ENCODE peak calls at places on chromosomes 3 and 15, in ten cellular contexts. Z, J, R, I, T, E, B, P, W and C are unnamed samples. For H3K4me1, the result is how much of the 10 kb centered on the place peaks cover.

GRCh38 chr15:85756411-85757072 is 38.2 kb downstream of the KLHL25 start:
- DNase-seq in Z (peak), J (no peak), R (peak), I (no peak), T (no peak), E (no peak), B (no peak), P (no peak), W (no peak), C (no peak)

GRCh38 chr15:48748535-48748934 is 62.3 kb downstream of the CEP152 start:
- DNase-seq in Z (no peak), J (no peak), R (no peak), I (no peak), T (peak), E (no peak), B (no peak), P (no peak), W (no peak), C (no peak)

GRCh38 chr3:183489455-183490210 is 61.2 kb upstream of the MCF2L2 start:
- DNase-seq in Z (no peak), J (no peak), R (no peak), I (no peak), T (peak), E (no peak), B (no peak), P (no peak), W (no peak), C (no peak)

GRCh38 chr3:64207289-64208086 is 17.8 kb downstream of the PRICKLE2 start:
- DNase-seq in Z (peak), J (no peak), R (no peak), I (no peak), T (peak), E (no peak), B (no peak), P (no peak), W (no peak), C (no peak)

GRCh38 chr15:52481915-52482314 is 46.8 kb downstream of the MYO5A start:
- DNase-seq in Z (no peak), J (no peak), R (no peak), I (no peak), T (peak), E (no peak), B (no peak), P (no peak), W (no peak), C (no peak)

GRCh38 chr3:51343918-51344687 is 41.0 kb upstream of the MANF start:
- DNase-seq in Z (no peak), J (no peak), R (no peak), I (peak), T (peak), E (no peak), B (peak), P (peak), W (no peak), C (no peak)

GRCh38 chr3:134614955-134615354 is 35.9 kb downstream of the KY start:
- DNase-seq in Z (no peak), J (no peak), R (no peak), I (no peak), T (no peak), E (no peak), B (no peak), P (no peak), W (no peak), C (no peak)

GRCh38 chr15:60326824-60327654 is 70.7 kb downstream of the ANXA2 start:
- DNase-seq in Z (no peak), J (no peak), R (no peak), I (no peak), T (no peak), E (peak), B (no peak), P (peak), W (no peak), C (peak)

GRCh38 chr3:115784739-115785571 is 161.6 kb downstream of the GAP43 start:
- DNase-seq in Z (no peak), J (no peak), R (no peak), I (peak), T (peak), E (no peak), B (no peak), P (no peak), W (no peak), C (no peak)

GRCh38 chr3:174169736-174170135 is 689.4 kb upstream of the NAALADL2 start:
- DNase-seq in Z (no peak), J (no peak), R (no peak), I (no peak), T (no peak), E (peak), B (no peak), P (no peak), W (no peak), C (no peak)

GRCh38 chr3:31105438-31106077 is 211.1 kb upstream of the GADL1 start:
- DNase-seq in Z (no peak), J (no peak), R (no peak), I (peak), T (peak), E (no peak), B (no peak), P (peak), W (no peak), C (no peak)

GRCh38 chr15:41104234-41104633 is 11.8 kb downstream of the INO80 start:
- DNase-seq in Z (no peak), J (no peak), R (no peak), I (no peak), T (peak), E (no peak), B (no peak), P (no peak), W (no peak), C (no peak)

GRCh38 chr3:160369784-160370183 is 29.2 kb downstream of the IFT80 start:
- DNase-seq in Z (no peak), J (no peak), R (no peak), I (no peak), T (peak), E (no peak), B (no peak), P (no peak), W (no peak), C (no peak)

GRCh38 chr3:51392301-51393095 is 1.4 kb downstream of the RBM15B start:
- DNase-seq in Z (no peak), J (no peak), R (no peak), I (peak), T (no peak), E (no peak), B (no peak), P (no peak), W (no peak), C (no peak)

GRCh38 chr3:34938784-34939183 is 700.5 kb upstream of the ARPP21 start:
- DNase-seq in Z (no peak), J (no peak), R (no peak), I (no peak), T (no peak), E (no peak), B (no peak), P (no peak), W (no peak), C (no peak)

GRCh38 chr3:15754047-15754446 is 43.7 kb downstream of the ANKRD28 start:
- DNase-seq in Z (no peak), J (no peak), R (no peak), I (no peak), T (peak), E (no peak), B (no peak), P (peak), W (no peak), C (no peak)

GRCh38 chr15:83275412-83275811 is 9.1 kb downstream of the BNC1 start:
- DNase-seq in Z (no peak), J (no peak), R (no peak), I (no peak), T (peak), E (peak), B (no peak), P (peak), W (no peak), C (no peak)

GRCh38 chr3:151625057-151625456 is 108.7 kb upstream of the AADACL2 start:
- DNase-seq in Z (no peak), J (no peak), R (no peak), I (no peak), T (no peak), E (no peak), B (no peak), P (no peak), W (no peak), C (no peak)

GRCh38 chr15:25718597-25718996 is 144.5 kb downstream of the ATP10A start:
- DNase-seq in Z (no peak), J (no peak), R (no peak), I (no peak), T (no peak), E (no peak), B (no peak), P (no peak), W (no peak), C (no peak)

GRCh38 chr3:143885803-143886427 is 37.6 kb upstream of the SLC9A9 start:
- DNase-seq in Z (no peak), J (no peak), R (no peak), I (no peak), T (peak), E (peak), B (no peak), P (peak), W (no peak), C (peak)

GRCh38 chr3:168289480-168289879 is 193.8 kb upstream of the GOLIM4 start:
- DNase-seq in Z (no peak), J (no peak), R (no peak), I (no peak), T (no peak), E (no peak), B (no peak), P (no peak), W (no peak), C (no peak)

GRCh38 chr3:144097144-144097543 is 125.5 kb downstream of the DIPK2A start:
- DNase-seq in Z (no peak), J (no peak), R (no peak), I (no peak), T (no peak), E (no peak), B (no peak), P (no peak), W (no peak), C (no peak)

GRCh38 chr3:69567026-69567767 is 172.1 kb upstream of the MITF start:
- DNase-seq in Z (no peak), J (no peak), R (no peak), I (no peak), T (no peak), E (no peak), B (no peak), P (no peak), W (no peak), C (no peak)

GRCh38 chr3:127448671-127449070 is 141.9 kb downstream of the TPRA1 start:
- DNase-seq in Z (peak), J (no peak), R (no peak), I (no peak), T (no peak), E (no peak), B (peak), P (no peak), W (peak), C (no peak)

GRCh38 chr3:12921736-12922135 is 80.4 kb upstream of the RPL32 start:
- DNase-seq in Z (no peak), J (no peak), R (no peak), I (no peak), T (no peak), E (no peak), B (no peak), P (no peak), W (no peak), C (no peak)

GRCh38 chr15:73367624-73368300 is 996 bp downstream of the HCN4 start:
- DNase-seq in Z (no peak), J (no peak), R (no peak), I (no peak), T (no peak), E (no peak), B (no peak), P (no peak), W (no peak), C (no peak)

GRCh38 chr3:186679151-186679550 is 13.3 kb downstream of the HRG start:
- DNase-seq in Z (no peak), J (no peak), R (no peak), I (no peak), T (no peak), E (no peak), B (no peak), P (no peak), W (no peak), C (no peak)

GRCh38 chr3:11555823-11556222 is 87.9 kb downstream of the VGLL4 start:
- DNase-seq in Z (no peak), J (no peak), R (no peak), I (no peak), T (no peak), E (no peak), B (no peak), P (no peak), W (no peak), C (no peak)

GRCh38 chr3:11556234-11556633 is 87.5 kb downstream of the VGLL4 start:
- DNase-seq in Z (peak), J (no peak), R (no peak), I (no peak), T (no peak), E (no peak), B (no peak), P (no peak), W (no peak), C (no peak)

GRCh38 chr3:11558002-11558401 is 85.7 kb downstream of the VGLL4 start:
- DNase-seq in Z (no peak), J (no peak), R (no peak), I (peak), T (peak), E (no peak), B (no peak), P (no peak), W (no peak), C (no peak)

GRCh38 chr3:11558461-11558903 is 85.2 kb downstream of the VGLL4 start:
- DNase-seq in Z (no peak), J (peak), R (no peak), I (no peak), T (peak), E (no peak), B (no peak), P (no peak), W (no peak), C (no peak)

DNA sequence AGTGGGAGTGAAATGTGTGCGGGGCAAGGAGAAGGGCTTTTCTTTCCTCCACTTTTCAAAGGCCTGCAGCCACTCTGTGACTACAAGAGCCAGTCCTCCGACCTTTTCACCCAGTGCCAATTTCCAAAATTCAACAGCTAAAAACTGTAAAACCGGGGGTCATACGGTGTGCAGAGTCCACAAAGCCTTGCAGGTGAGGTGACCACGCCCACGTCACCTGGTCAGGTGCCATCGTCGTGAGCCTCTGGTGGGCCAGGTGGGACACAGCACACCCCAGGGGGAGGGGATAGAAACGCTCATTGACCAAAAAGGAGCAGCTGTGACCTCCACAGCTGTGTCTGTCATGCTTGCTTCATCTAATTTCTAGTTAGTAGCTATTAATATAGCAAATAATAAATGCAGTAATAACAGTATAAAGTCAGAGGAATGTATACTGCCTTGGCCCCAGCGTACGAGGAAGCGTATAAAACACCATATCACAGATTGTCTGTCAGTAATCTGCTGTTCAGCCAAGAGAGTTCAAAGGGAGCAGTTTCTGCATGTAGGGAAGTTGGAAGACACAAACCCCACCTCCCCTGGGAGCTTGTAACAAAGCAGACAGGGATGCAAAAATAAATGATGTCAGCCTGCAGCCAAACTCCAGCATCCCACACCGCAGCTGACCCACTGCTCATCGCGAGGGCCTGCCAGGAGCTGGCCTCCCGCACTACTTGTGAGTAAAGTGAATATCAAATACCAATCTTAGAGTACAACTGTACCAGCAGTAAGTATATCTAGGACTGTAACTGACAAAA is 86.7 kb downstream of the VGLL4 start:
- DNase-seq in Z (peak), J (no peak), R (no peak), I (no peak), T (peak), E (no peak), B (no peak), P (no peak), W (peak), C (peak)
- H3K4me1 ChIP-seq in Z (half or more), J (under half), R (under half), I (under half), T (under half), E (under half), B (half or more), P (under half), W (half or more), C (under half)

DNA sequence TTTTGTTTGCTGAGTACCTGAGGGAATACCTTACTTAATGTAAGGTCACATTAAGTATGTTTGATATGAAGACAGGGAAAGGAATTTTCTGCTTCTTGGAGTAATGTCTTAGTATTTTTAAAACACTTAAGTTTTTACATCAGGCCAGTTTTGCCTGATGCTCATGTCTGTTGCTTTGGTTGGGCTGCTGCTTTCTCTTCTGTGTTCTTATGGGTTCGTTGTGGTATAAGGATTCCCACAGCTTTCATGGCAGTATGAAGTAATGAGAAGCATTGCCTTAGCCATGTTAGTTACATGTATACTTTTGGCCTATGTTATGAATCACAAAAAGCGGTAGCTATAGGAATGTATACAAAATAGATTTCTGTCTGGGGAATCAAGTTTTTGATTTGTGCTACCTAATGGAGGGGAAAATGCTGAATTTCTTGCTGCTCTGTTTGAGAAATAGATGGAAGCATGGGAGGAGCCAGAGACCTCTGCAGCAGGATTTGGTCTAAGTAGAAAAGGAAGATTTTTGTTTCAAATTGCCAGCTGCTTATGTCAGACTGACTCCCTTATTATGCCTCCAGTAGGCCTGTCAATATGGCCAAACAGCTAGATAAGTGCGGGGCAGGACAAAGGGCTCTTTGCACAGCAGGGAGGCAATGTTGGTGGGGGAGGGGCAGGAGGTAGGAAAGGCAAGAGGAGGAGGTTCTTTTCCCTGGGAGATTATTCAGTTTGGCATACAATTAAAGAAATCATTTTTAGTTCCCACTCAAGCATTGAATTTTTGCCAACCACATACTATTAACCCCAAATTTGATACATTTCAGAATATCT is 5.2 kb downstream of the SETD5 start:
- DNase-seq in Z (no peak), J (peak), R (no peak), I (peak), T (peak), E (peak), B (peak), P (peak), W (no peak), C (peak)
- H3K4me1 ChIP-seq in Z (half or more), J (half or more), R (under half), I (under half), T (under half), E (under half), B (half or more), P (half or more), W (half or more), C (under half)

DNA sequence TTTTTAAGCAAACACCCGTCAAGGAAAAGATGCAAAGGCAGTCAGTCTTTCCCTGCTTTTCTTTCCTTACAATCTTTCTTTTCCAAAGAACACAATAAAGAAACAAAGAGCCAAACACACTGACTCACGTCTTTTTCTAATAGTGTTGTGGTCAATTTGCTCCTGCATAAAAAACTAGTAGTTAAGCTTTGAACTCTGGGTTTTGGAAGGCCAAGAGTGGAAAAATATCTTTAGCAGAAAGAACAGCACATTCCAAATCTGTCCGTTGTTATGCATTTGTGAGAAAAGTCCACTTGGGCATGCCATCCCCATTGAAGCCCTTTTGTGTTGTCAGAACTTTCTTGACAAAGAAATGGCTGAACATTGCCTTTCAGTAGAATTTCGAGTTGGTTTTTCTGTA is 18.2 kb downstream of the COL8A1 start:
- DNase-seq in Z (no peak), J (no peak), R (no peak), I (no peak), T (peak), E (no peak), B (no peak), P (no peak), W (no peak), C (no peak)
- H3K4me1 ChIP-seq in Z (under half), J (under half), R (under half), I (half or more), T (under half), E (under half), B (under half), P (under half), W (under half), C (under half)

DNA sequence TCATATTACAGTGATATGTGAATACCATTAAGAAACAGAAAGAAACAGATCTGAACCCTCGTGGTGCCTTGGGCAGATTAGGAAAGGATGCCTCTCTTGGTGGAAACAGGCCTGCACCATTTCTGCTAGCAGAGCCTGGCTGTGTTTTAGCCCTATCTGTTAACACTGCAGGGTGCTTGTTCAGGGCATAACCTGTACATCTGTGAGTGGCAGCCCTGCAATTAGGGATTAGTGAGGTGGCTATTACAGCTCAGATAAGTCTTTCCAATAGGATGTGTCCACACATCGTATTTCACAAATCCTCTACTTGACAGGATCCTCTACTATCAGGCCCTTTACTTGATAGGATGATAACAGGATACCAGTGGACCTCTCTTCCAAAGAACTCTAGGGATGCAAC is 12.0 kb downstream of the SEC22C start:
- DNase-seq in Z (no peak), J (no peak), R (no peak), I (no peak), T (no peak), E (peak), B (no peak), P (no peak), W (no peak), C (no peak)
- H3K4me1 ChIP-seq in Z (under half), J (under half), R (under half), I (under half), T (under half), E (under half), B (under half), P (under half), W (under half), C (under half)

DNA sequence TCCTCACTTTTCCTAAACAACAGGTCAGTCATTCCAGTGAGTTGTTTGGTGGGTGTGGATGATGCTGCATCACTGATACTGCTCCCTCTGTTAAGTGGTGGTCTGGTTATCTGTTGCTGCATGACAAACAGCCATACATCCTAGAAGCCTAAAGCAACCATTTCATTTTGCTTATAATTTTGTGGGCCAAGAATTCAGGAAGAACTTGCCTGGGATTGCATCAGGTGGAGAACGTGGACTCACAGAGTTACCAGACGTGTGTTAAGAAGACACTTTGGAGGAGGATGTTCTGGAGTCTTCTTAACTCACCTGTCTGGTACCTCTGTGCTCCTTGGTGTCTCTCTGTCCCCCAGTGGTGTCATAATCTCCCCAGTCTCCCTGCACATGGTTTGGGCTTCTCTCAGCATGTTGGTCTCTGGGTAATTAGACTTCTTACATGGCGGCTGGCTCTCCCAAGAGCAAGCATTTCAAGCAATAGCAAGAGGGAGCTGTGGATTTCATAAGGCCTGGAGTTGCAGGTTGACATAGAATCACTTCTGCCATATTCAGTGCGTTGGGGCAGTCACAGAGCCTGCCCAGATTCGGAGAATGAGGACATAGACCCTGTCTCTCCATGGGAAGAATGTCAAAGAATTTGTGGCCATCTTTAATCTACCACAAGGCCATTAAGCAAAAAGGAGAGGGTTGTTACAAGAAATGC is 20.1 kb downstream of the USP3 start:
- DNase-seq in Z (no peak), J (no peak), R (no peak), I (no peak), T (no peak), E (no peak), B (no peak), P (no peak), W (no peak), C (no peak)
- H3K4me1 ChIP-seq in Z (under half), J (under half), R (under half), I (under half), T (under half), E (under half), B (half or more), P (half or more), W (half or more), C (under half)